ENCODE peak calls at places on chromosomes 16 and 17, in nine cellular contexts. One of them, this sample, is unnamed.

GRCh38 chr17:41322264-41322902 is 6.9 kb upstream of the KRTAP17-1 start:
- DNase-seq in activated CD4-positive, alpha-beta T cell treated with anti-CD3 and anti-CD28 coated beads, Interleukin-2, amount 50 U/mL, for 1 hour: no peak
- DNase-seq in tibial artery: no peak
- DNase-seq in endodermal cell: peak; percentile 45
- DNase-seq in NCI-H1105: no peak
- DNase-seq in HFF-Myc: peak; percentile 63
- DNase-seq in anterior cingulate cortex: no peak
- DNase-seq in NCI-H1092 treated with DMSO at 0.1 percent for 48 hours: peak; percentile 33
- DNase-seq in RWPE1: peak; percentile 40
- DNase-seq in this sample: peak; percentile 17

GRCh38 chr16:85715169-85716015 is 26.6 kb upstream of the GINS2 start:
- DNase-seq in activated CD4-positive, alpha-beta T cell treated with anti-CD3 and anti-CD28 coated beads, Interleukin-2, amount 50 U/mL, for 1 hour: no peak
- DNase-seq in tibial artery: no peak
- DNase-seq in endodermal cell: no peak
- DNase-seq in NCI-H1105: peak; percentile 89
- DNase-seq in HFF-Myc: no peak
- DNase-seq in anterior cingulate cortex: no peak
- DNase-seq in NCI-H1092 treated with DMSO at 0.1 percent for 48 hours: peak; percentile 95
- DNase-seq in RWPE1: no peak
- DNase-seq in this sample: peak; percentile 88

GRCh38 chr16:64648282-64648681 is 473.6 kb downstream of the CDH11 start:
- DNase-seq in activated CD4-positive, alpha-beta T cell treated with anti-CD3 and anti-CD28 coated beads, Interleukin-2, amount 50 U/mL, for 1 hour: no peak
- DNase-seq in tibial artery: no peak
- DNase-seq in endodermal cell: no peak
- DNase-seq in NCI-H1105: no peak
- DNase-seq in HFF-Myc: no peak
- DNase-seq in anterior cingulate cortex: no peak
- DNase-seq in NCI-H1092 treated with DMSO at 0.1 percent for 48 hours: no peak
- DNase-seq in RWPE1: no peak
- DNase-seq in this sample: no peak

GRCh38 chr17:73855933-73856332 is 211.7 kb upstream of the SDK2 start:
- DNase-seq in activated CD4-positive, alpha-beta T cell treated with anti-CD3 and anti-CD28 coated beads, Interleukin-2, amount 50 U/mL, for 1 hour: no peak
- DNase-seq in tibial artery: no peak
- DNase-seq in endodermal cell: no peak
- DNase-seq in NCI-H1105: no peak
- DNase-seq in HFF-Myc: no peak
- DNase-seq in anterior cingulate cortex: no peak
- DNase-seq in NCI-H1092 treated with DMSO at 0.1 percent for 48 hours: no peak
- DNase-seq in RWPE1: no peak
- DNase-seq in this sample: no peak

GRCh38 chr16:85798901-85799496 is 345 bp downstream of the EMC8 start:
- DNase-seq in activated CD4-positive, alpha-beta T cell treated with anti-CD3 and anti-CD28 coated beads, Interleukin-2, amount 50 U/mL, for 1 hour: no peak
- DNase-seq in tibial artery: no peak
- DNase-seq in endodermal cell: peak; percentile 62
- DNase-seq in NCI-H1105: no peak
- DNase-seq in HFF-Myc: no peak
- DNase-seq in anterior cingulate cortex: no peak
- DNase-seq in NCI-H1092 treated with DMSO at 0.1 percent for 48 hours: no peak
- DNase-seq in RWPE1: peak; percentile 58
- DNase-seq in this sample: peak; percentile 13

GRCh38 chr16:27107185-27107592 is 40.5 kb downstream of the C16orf82 start:
- DNase-seq in activated CD4-positive, alpha-beta T cell treated with anti-CD3 and anti-CD28 coated beads, Interleukin-2, amount 50 U/mL, for 1 hour: no peak
- DNase-seq in tibial artery: no peak
- DNase-seq in endodermal cell: peak; percentile 42
- DNase-seq in NCI-H1105: no peak
- DNase-seq in HFF-Myc: no peak
- DNase-seq in anterior cingulate cortex: no peak
- DNase-seq in NCI-H1092 treated with DMSO at 0.1 percent for 48 hours: no peak
- DNase-seq in RWPE1: no peak
- DNase-seq in this sample: no peak

GRCh38 chr17:60154616-60155426 is 5.0 kb downstream of the CA4 start:
- DNase-seq in activated CD4-positive, alpha-beta T cell treated with anti-CD3 and anti-CD28 coated beads, Interleukin-2, amount 50 U/mL, for 1 hour: no peak
- DNase-seq in tibial artery: no peak
- DNase-seq in endodermal cell: peak; percentile 71
- DNase-seq in NCI-H1105: no peak
- DNase-seq in HFF-Myc: peak; percentile 85
- DNase-seq in anterior cingulate cortex: peak; percentile 34
- DNase-seq in NCI-H1092 treated with DMSO at 0.1 percent for 48 hours: peak; percentile 40
- DNase-seq in RWPE1: peak; percentile 23
- DNase-seq in this sample: peak; percentile 54

GRCh38 chr17:38528101-38528500 is 77.7 kb downstream of the SRCIN1 start:
- DNase-seq in activated CD4-positive, alpha-beta T cell treated with anti-CD3 and anti-CD28 coated beads, Interleukin-2, amount 50 U/mL, for 1 hour: no peak
- DNase-seq in tibial artery: no peak
- DNase-seq in endodermal cell: peak; percentile 52
- DNase-seq in NCI-H1105: peak; percentile 12
- DNase-seq in HFF-Myc: no peak
- DNase-seq in anterior cingulate cortex: no peak
- DNase-seq in NCI-H1092 treated with DMSO at 0.1 percent for 48 hours: no peak
- DNase-seq in RWPE1: no peak
- DNase-seq in this sample: peak; percentile 88

GRCh38 chr16:6008656-6009055 is 911.1 kb upstream of the EEF2KMT start:
- DNase-seq in activated CD4-positive, alpha-beta T cell treated with anti-CD3 and anti-CD28 coated beads, Interleukin-2, amount 50 U/mL, for 1 hour: no peak
- DNase-seq in tibial artery: no peak
- DNase-seq in endodermal cell: no peak
- DNase-seq in NCI-H1105: no peak
- DNase-seq in HFF-Myc: no peak
- DNase-seq in anterior cingulate cortex: no peak
- DNase-seq in NCI-H1092 treated with DMSO at 0.1 percent for 48 hours: no peak
- DNase-seq in RWPE1: no peak
- DNase-seq in this sample: no peak

GRCh38 chr17:40351185-40352043 is 13.1 kb downstream of the GJD3 start:
- DNase-seq in activated CD4-positive, alpha-beta T cell treated with anti-CD3 and anti-CD28 coated beads, Interleukin-2, amount 50 U/mL, for 1 hour: no peak
- DNase-seq in tibial artery: no peak
- DNase-seq in endodermal cell: peak; percentile 63
- DNase-seq in NCI-H1105: peak; percentile 57
- DNase-seq in HFF-Myc: no peak
- DNase-seq in anterior cingulate cortex: no peak
- DNase-seq in NCI-H1092 treated with DMSO at 0.1 percent for 48 hours: peak; percentile 90
- DNase-seq in RWPE1: no peak
- DNase-seq in this sample: peak; percentile 54

GRCh38 chr16:88920618-88921602 is 54.5 kb upstream of the PABPN1L start:
- DNase-seq in activated CD4-positive, alpha-beta T cell treated with anti-CD3 and anti-CD28 coated beads, Interleukin-2, amount 50 U/mL, for 1 hour: no peak
- DNase-seq in tibial artery: peak; percentile 65
- DNase-seq in endodermal cell: no peak
- DNase-seq in NCI-H1105: no peak
- DNase-seq in HFF-Myc: peak; percentile 84
- DNase-seq in anterior cingulate cortex: no peak
- DNase-seq in NCI-H1092 treated with DMSO at 0.1 percent for 48 hours: peak; percentile 51
- DNase-seq in RWPE1: peak; percentile 55
- DNase-seq in this sample: peak; percentile 78

GRCh38 chr17:1110844-1111598 is 68.8 kb downstream of the ABR start:
- DNase-seq in activated CD4-positive, alpha-beta T cell treated with anti-CD3 and anti-CD28 coated beads, Interleukin-2, amount 50 U/mL, for 1 hour: no peak
- DNase-seq in tibial artery: peak; percentile 90
- DNase-seq in endodermal cell: peak; percentile 88
- DNase-seq in NCI-H1105: no peak
- DNase-seq in HFF-Myc: peak; percentile 73
- DNase-seq in anterior cingulate cortex: peak; percentile 47
- DNase-seq in NCI-H1092 treated with DMSO at 0.1 percent for 48 hours: peak; percentile 48
- DNase-seq in RWPE1: peak; percentile 71
- DNase-seq in this sample: no peak

GRCh38 chr17:4852504-4853075 is 19.4 kb downstream of the MINK1 start:
- DNase-seq in activated CD4-positive, alpha-beta T cell treated with anti-CD3 and anti-CD28 coated beads, Interleukin-2, amount 50 U/mL, for 1 hour: no peak
- DNase-seq in tibial artery: no peak
- DNase-seq in endodermal cell: no peak
- DNase-seq in NCI-H1105: no peak
- DNase-seq in HFF-Myc: peak; percentile 29
- DNase-seq in anterior cingulate cortex: no peak
- DNase-seq in NCI-H1092 treated with DMSO at 0.1 percent for 48 hours: no peak
- DNase-seq in RWPE1: no peak
- DNase-seq in this sample: peak; percentile 69

GRCh38 chr16:74723224-74723623 is 22.6 kb upstream of the MLKL start:
- DNase-seq in activated CD4-positive, alpha-beta T cell treated with anti-CD3 and anti-CD28 coated beads, Interleukin-2, amount 50 U/mL, for 1 hour: no peak
- DNase-seq in tibial artery: no peak
- DNase-seq in endodermal cell: no peak
- DNase-seq in NCI-H1105: no peak
- DNase-seq in HFF-Myc: no peak
- DNase-seq in anterior cingulate cortex: no peak
- DNase-seq in NCI-H1092 treated with DMSO at 0.1 percent for 48 hours: no peak
- DNase-seq in RWPE1: no peak
- DNase-seq in this sample: no peak

GRCh38 chr16:68283840-68284595 is 19.7 kb downstream of the SLC7A6 start:
- DNase-seq in activated CD4-positive, alpha-beta T cell treated with anti-CD3 and anti-CD28 coated beads, Interleukin-2, amount 50 U/mL, for 1 hour: no peak
- DNase-seq in tibial artery: peak; percentile 56
- DNase-seq in endodermal cell: no peak
- DNase-seq in NCI-H1105: no peak
- DNase-seq in HFF-Myc: no peak
- DNase-seq in anterior cingulate cortex: no peak
- DNase-seq in NCI-H1092 treated with DMSO at 0.1 percent for 48 hours: no peak
- DNase-seq in RWPE1: no peak
- DNase-seq in this sample: no peak

GRCh38 chr16:4897328-4897727 is 39.6 kb downstream of the PPL start:
- DNase-seq in activated CD4-positive, alpha-beta T cell treated with anti-CD3 and anti-CD28 coated beads, Interleukin-2, amount 50 U/mL, for 1 hour: no peak
- DNase-seq in tibial artery: no peak
- DNase-seq in endodermal cell: no peak
- DNase-seq in NCI-H1105: no peak
- DNase-seq in HFF-Myc: no peak
- DNase-seq in anterior cingulate cortex: no peak
- DNase-seq in NCI-H1092 treated with DMSO at 0.1 percent for 48 hours: no peak
- DNase-seq in RWPE1: no peak
- DNase-seq in this sample: no peak

GRCh38 chr16:75603241-75603640 is 19.8 kb downstream of the ADAT1 start:
- DNase-seq in activated CD4-positive, alpha-beta T cell treated with anti-CD3 and anti-CD28 coated beads, Interleukin-2, amount 50 U/mL, for 1 hour: no peak
- DNase-seq in tibial artery: no peak
- DNase-seq in endodermal cell: no peak
- DNase-seq in NCI-H1105: no peak
- DNase-seq in HFF-Myc: no peak
- DNase-seq in anterior cingulate cortex: no peak
- DNase-seq in NCI-H1092 treated with DMSO at 0.1 percent for 48 hours: no peak
- DNase-seq in RWPE1: no peak
- DNase-seq in this sample: no peak

GRCh38 chr17:18256351-18256750 is 2.2 kb downstream of the FLII start:
- DNase-seq in activated CD4-positive, alpha-beta T cell treated with anti-CD3 and anti-CD28 coated beads, Interleukin-2, amount 50 U/mL, for 1 hour: no peak
- DNase-seq in tibial artery: no peak
- DNase-seq in endodermal cell: no peak
- DNase-seq in NCI-H1105: no peak
- DNase-seq in HFF-Myc: no peak
- DNase-seq in anterior cingulate cortex: no peak
- DNase-seq in NCI-H1092 treated with DMSO at 0.1 percent for 48 hours: no peak
- DNase-seq in RWPE1: no peak
- DNase-seq in this sample: no peak

GRCh38 chr17:45332989-45333701 is 16.3 kb upstream of the MAP3K14 start:
- DNase-seq in activated CD4-positive, alpha-beta T cell treated with anti-CD3 and anti-CD28 coated beads, Interleukin-2, amount 50 U/mL, for 1 hour: no peak
- DNase-seq in tibial artery: no peak
- DNase-seq in endodermal cell: peak; percentile 51
- DNase-seq in NCI-H1105: no peak
- DNase-seq in HFF-Myc: no peak
- DNase-seq in anterior cingulate cortex: no peak
- DNase-seq in NCI-H1092 treated with DMSO at 0.1 percent for 48 hours: no peak
- DNase-seq in RWPE1: no peak
- DNase-seq in this sample: no peak

GRCh38 chr17:77297693-77298666 is 157.2 kb downstream of the SEC14L1 start:
- DNase-seq in activated CD4-positive, alpha-beta T cell treated with anti-CD3 and anti-CD28 coated beads, Interleukin-2, amount 50 U/mL, for 1 hour: no peak
- DNase-seq in tibial artery: no peak
- DNase-seq in endodermal cell: no peak
- DNase-seq in NCI-H1105: no peak
- DNase-seq in HFF-Myc: no peak
- DNase-seq in anterior cingulate cortex: no peak
- DNase-seq in NCI-H1092 treated with DMSO at 0.1 percent for 48 hours: no peak
- DNase-seq in RWPE1: no peak
- DNase-seq in this sample: no peak

GRCh38 chr16:67525176-67525860 is 3.3 kb upstream of the RIPOR1 start:
- DNase-seq in activated CD4-positive, alpha-beta T cell treated with anti-CD3 and anti-CD28 coated beads, Interleukin-2, amount 50 U/mL, for 1 hour: no peak
- DNase-seq in tibial artery: no peak
- DNase-seq in endodermal cell: no peak
- DNase-seq in NCI-H1105: no peak
- DNase-seq in HFF-Myc: no peak
- DNase-seq in anterior cingulate cortex: no peak
- DNase-seq in NCI-H1092 treated with DMSO at 0.1 percent for 48 hours: no peak
- DNase-seq in RWPE1: no peak
- DNase-seq in this sample: no peak

GRCh38 chr16:6684076-6684673 is 648.5 kb upstream of the RBFOX1 start:
- DNase-seq in activated CD4-positive, alpha-beta T cell treated with anti-CD3 and anti-CD28 coated beads, Interleukin-2, amount 50 U/mL, for 1 hour: no peak
- DNase-seq in tibial artery: no peak
- DNase-seq in endodermal cell: peak; percentile 77
- DNase-seq in NCI-H1105: no peak
- DNase-seq in HFF-Myc: no peak
- DNase-seq in anterior cingulate cortex: peak; percentile 1
- DNase-seq in NCI-H1092 treated with DMSO at 0.1 percent for 48 hours: peak; percentile 27
- DNase-seq in RWPE1: peak; percentile 8
- DNase-seq in this sample: peak; percentile 24

GRCh38 chr17:77882481-77883212 is 75.9 kb upstream of the TNRC6C start:
- DNase-seq in activated CD4-positive, alpha-beta T cell treated with anti-CD3 and anti-CD28 coated beads, Interleukin-2, amount 50 U/mL, for 1 hour: peak; percentile 84
- DNase-seq in tibial artery: peak; percentile 48
- DNase-seq in endodermal cell: no peak
- DNase-seq in NCI-H1105: no peak
- DNase-seq in HFF-Myc: no peak
- DNase-seq in anterior cingulate cortex: peak; percentile 62
- DNase-seq in NCI-H1092 treated with DMSO at 0.1 percent for 48 hours: no peak
- DNase-seq in RWPE1: no peak
- DNase-seq in this sample: peak; percentile 15

GRCh38 chr17:10019941-10020403 is 114.9 kb upstream of the RCVRN start:
- DNase-seq in activated CD4-positive, alpha-beta T cell treated with anti-CD3 and anti-CD28 coated beads, Interleukin-2, amount 50 U/mL, for 1 hour: no peak
- DNase-seq in tibial artery: no peak
- DNase-seq in endodermal cell: no peak
- DNase-seq in NCI-H1105: no peak
- DNase-seq in HFF-Myc: no peak
- DNase-seq in anterior cingulate cortex: no peak
- DNase-seq in NCI-H1092 treated with DMSO at 0.1 percent for 48 hours: no peak
- DNase-seq in RWPE1: no peak
- DNase-seq in this sample: no peak

GRCh38 chr16:85037050-85037410 is 9.4 kb downstream of the KIAA0513 start:
- DNase-seq in activated CD4-positive, alpha-beta T cell treated with anti-CD3 and anti-CD28 coated beads, Interleukin-2, amount 50 U/mL, for 1 hour: no peak
- DNase-seq in tibial artery: no peak
- DNase-seq in endodermal cell: no peak
- DNase-seq in NCI-H1105: no peak
- DNase-seq in HFF-Myc: peak; percentile 46
- DNase-seq in anterior cingulate cortex: no peak
- DNase-seq in NCI-H1092 treated with DMSO at 0.1 percent for 48 hours: no peak
- DNase-seq in RWPE1: peak; percentile 86
- DNase-seq in this sample: no peak

This sample was measured in NCI-H2171 treated with DMSO at 0.1 percent for 48 hours.